ENCODE peak calls at places on chromosome 7, in four cellular contexts. One of them, this sample, is unnamed.

GRCh38 chr7:39910108-39910869 is 39.8 kb upstream of the CDK13 start:
- DNase-seq in naive thymus-derived CD8-positive, alpha-beta T cell: no peak
- DNase-seq in naive thymus-derived CD4-positive, alpha-beta T cell: no peak
- DNase-seq in activated CD4-positive, alpha-beta memory T cell treated with anti-CD3 and anti-CD28 coated beads for 36 hours: no peak
- DNase-seq in this sample: no peak

GRCh38 chr7:2554654-2555053 is 670 bp downstream of the BRAT1 start:
- DNase-seq in naive thymus-derived CD8-positive, alpha-beta T cell: no peak
- DNase-seq in naive thymus-derived CD4-positive, alpha-beta T cell: no peak
- DNase-seq in activated CD4-positive, alpha-beta memory T cell treated with anti-CD3 and anti-CD28 coated beads for 36 hours: no peak
- DNase-seq in this sample: no peak

GRCh38 chr7:155188357-155188756 is 109.3 kb upstream of the INSIG1 start:
- DNase-seq in naive thymus-derived CD8-positive, alpha-beta T cell: no peak
- DNase-seq in naive thymus-derived CD4-positive, alpha-beta T cell: no peak
- DNase-seq in activated CD4-positive, alpha-beta memory T cell treated with anti-CD3 and anti-CD28 coated beads for 36 hours: no peak
- DNase-seq in this sample: no peak

GRCh38 chr7:82017334-82017943 is 247.6 kb upstream of the HGF start:
- DNase-seq in naive thymus-derived CD8-positive, alpha-beta T cell: no peak
- DNase-seq in naive thymus-derived CD4-positive, alpha-beta T cell: no peak
- DNase-seq in activated CD4-positive, alpha-beta memory T cell treated with anti-CD3 and anti-CD28 coated beads for 36 hours: no peak
- DNase-seq in this sample: no peak

GRCh38 chr7:111676811-111677210 is 114.5 kb upstream of the IMMP2L start:
- DNase-seq in naive thymus-derived CD8-positive, alpha-beta T cell: no peak
- DNase-seq in naive thymus-derived CD4-positive, alpha-beta T cell: no peak
- DNase-seq in activated CD4-positive, alpha-beta memory T cell treated with anti-CD3 and anti-CD28 coated beads for 36 hours: no peak
- DNase-seq in this sample: no peak

GRCh38 chr7:85328599-85328998 is 141.7 kb upstream of the SEMA3D start:
- DNase-seq in naive thymus-derived CD8-positive, alpha-beta T cell: no peak
- DNase-seq in naive thymus-derived CD4-positive, alpha-beta T cell: no peak
- DNase-seq in activated CD4-positive, alpha-beta memory T cell treated with anti-CD3 and anti-CD28 coated beads for 36 hours: no peak
- DNase-seq in this sample: no peak

GRCh38 chr7:40673285-40673684 is 538.5 kb downstream of the SUGCT start:
- DNase-seq in naive thymus-derived CD8-positive, alpha-beta T cell: no peak
- DNase-seq in naive thymus-derived CD4-positive, alpha-beta T cell: no peak
- DNase-seq in activated CD4-positive, alpha-beta memory T cell treated with anti-CD3 and anti-CD28 coated beads for 36 hours: no peak
- DNase-seq in this sample: no peak

GRCh38 chr7:2601907-2602735 is 29.7 kb upstream of the TTYH3 start:
- DNase-seq in naive thymus-derived CD8-positive, alpha-beta T cell: no peak
- DNase-seq in naive thymus-derived CD4-positive, alpha-beta T cell: no peak
- DNase-seq in activated CD4-positive, alpha-beta memory T cell treated with anti-CD3 and anti-CD28 coated beads for 36 hours: no peak
- DNase-seq in this sample: no peak

GRCh38 chr7:124992881-124993562 is 63.4 kb upstream of the POT1 start:
- DNase-seq in naive thymus-derived CD8-positive, alpha-beta T cell: no peak
- DNase-seq in naive thymus-derived CD4-positive, alpha-beta T cell: no peak
- DNase-seq in activated CD4-positive, alpha-beta memory T cell treated with anti-CD3 and anti-CD28 coated beads for 36 hours: no peak
- DNase-seq in this sample: no peak

GRCh38 chr7:102450242-102450641 is 14.4 kb downstream of the ALKBH4 start:
- DNase-seq in naive thymus-derived CD8-positive, alpha-beta T cell: peak
- DNase-seq in naive thymus-derived CD4-positive, alpha-beta T cell: peak
- DNase-seq in activated CD4-positive, alpha-beta memory T cell treated with anti-CD3 and anti-CD28 coated beads for 36 hours: peak
- DNase-seq in this sample: peak

GRCh38 chr7:33686001-33686591 is 219.2 kb upstream of the BMPER start:
- DNase-seq in naive thymus-derived CD8-positive, alpha-beta T cell: no peak
- DNase-seq in naive thymus-derived CD4-positive, alpha-beta T cell: no peak
- DNase-seq in activated CD4-positive, alpha-beta memory T cell treated with anti-CD3 and anti-CD28 coated beads for 36 hours: no peak
- DNase-seq in this sample: no peak

GRCh38 chr7:96718107-96719003 is 8.7 kb upstream of the SEM1 start:
- DNase-seq in naive thymus-derived CD8-positive, alpha-beta T cell: no peak
- DNase-seq in naive thymus-derived CD4-positive, alpha-beta T cell: no peak
- DNase-seq in activated CD4-positive, alpha-beta memory T cell treated with anti-CD3 and anti-CD28 coated beads for 36 hours: no peak
- DNase-seq in this sample: no peak

GRCh38 chr7:96183163-96183562 is 138.7 kb downstream of the SLC25A13 start:
- DNase-seq in naive thymus-derived CD8-positive, alpha-beta T cell: no peak
- DNase-seq in naive thymus-derived CD4-positive, alpha-beta T cell: no peak
- DNase-seq in activated CD4-positive, alpha-beta memory T cell treated with anti-CD3 and anti-CD28 coated beads for 36 hours: no peak
- DNase-seq in this sample: no peak

GRCh38 chr7:105849122-105849855 is 27.1 kb downstream of the ATXN7L1 start:
- DNase-seq in naive thymus-derived CD8-positive, alpha-beta T cell: peak
- DNase-seq in naive thymus-derived CD4-positive, alpha-beta T cell: peak
- DNase-seq in activated CD4-positive, alpha-beta memory T cell treated with anti-CD3 and anti-CD28 coated beads for 36 hours: peak
- DNase-seq in this sample: peak

GRCh38 chr7:101902680-101903504 is 85.5 kb downstream of the CUX1 start:
- DNase-seq in naive thymus-derived CD8-positive, alpha-beta T cell: no peak
- DNase-seq in naive thymus-derived CD4-positive, alpha-beta T cell: no peak
- DNase-seq in activated CD4-positive, alpha-beta memory T cell treated with anti-CD3 and anti-CD28 coated beads for 36 hours: no peak
- DNase-seq in this sample: no peak

GRCh38 chr7:156684251-156684650 is 43.7 kb downstream of the RNF32 start:
- DNase-seq in naive thymus-derived CD8-positive, alpha-beta T cell: no peak
- DNase-seq in naive thymus-derived CD4-positive, alpha-beta T cell: no peak
- DNase-seq in activated CD4-positive, alpha-beta memory T cell treated with anti-CD3 and anti-CD28 coated beads for 36 hours: no peak
- DNase-seq in this sample: no peak

GRCh38 chr7:116364469-116364868 is 135.1 kb upstream of the CAV2 start:
- DNase-seq in naive thymus-derived CD8-positive, alpha-beta T cell: no peak
- DNase-seq in naive thymus-derived CD4-positive, alpha-beta T cell: no peak
- DNase-seq in activated CD4-positive, alpha-beta memory T cell treated with anti-CD3 and anti-CD28 coated beads for 36 hours: no peak
- DNase-seq in this sample: no peak

GRCh38 chr7:14321947-14322346 is 332.5 kb upstream of the ETV1 start:
- DNase-seq in naive thymus-derived CD8-positive, alpha-beta T cell: no peak
- DNase-seq in naive thymus-derived CD4-positive, alpha-beta T cell: no peak
- DNase-seq in activated CD4-positive, alpha-beta memory T cell treated with anti-CD3 and anti-CD28 coated beads for 36 hours: no peak
- DNase-seq in this sample: no peak

GRCh38 chr7:47190462-47190861 is 391.4 kb downstream of the TNS3 start:
- DNase-seq in naive thymus-derived CD8-positive, alpha-beta T cell: no peak
- DNase-seq in naive thymus-derived CD4-positive, alpha-beta T cell: no peak
- DNase-seq in activated CD4-positive, alpha-beta memory T cell treated with anti-CD3 and anti-CD28 coated beads for 36 hours: no peak
- DNase-seq in this sample: no peak

GRCh38 chr7:51198654-51199053 is 118.0 kb downstream of the COBL start:
- DNase-seq in naive thymus-derived CD8-positive, alpha-beta T cell: no peak
- DNase-seq in naive thymus-derived CD4-positive, alpha-beta T cell: no peak
- DNase-seq in activated CD4-positive, alpha-beta memory T cell treated with anti-CD3 and anti-CD28 coated beads for 36 hours: no peak
- DNase-seq in this sample: no peak

GRCh38 chr7:50712527-50713356 is 70.0 kb downstream of the GRB10 start:
- DNase-seq in naive thymus-derived CD8-positive, alpha-beta T cell: no peak
- DNase-seq in naive thymus-derived CD4-positive, alpha-beta T cell: no peak
- DNase-seq in activated CD4-positive, alpha-beta memory T cell treated with anti-CD3 and anti-CD28 coated beads for 36 hours: no peak
- DNase-seq in this sample: no peak

GRCh38 chr7:149423441-149423970 is 37.4 kb downstream of the ZNF777 start:
- DNase-seq in naive thymus-derived CD8-positive, alpha-beta T cell: no peak
- DNase-seq in naive thymus-derived CD4-positive, alpha-beta T cell: no peak
- DNase-seq in activated CD4-positive, alpha-beta memory T cell treated with anti-CD3 and anti-CD28 coated beads for 36 hours: no peak
- DNase-seq in this sample: no peak

GRCh38 chr7:73890541-73891147 is 29.7 kb downstream of the TMEM270 start:
- DNase-seq in naive thymus-derived CD8-positive, alpha-beta T cell: no peak
- DNase-seq in naive thymus-derived CD4-positive, alpha-beta T cell: no peak
- DNase-seq in activated CD4-positive, alpha-beta memory T cell treated with anti-CD3 and anti-CD28 coated beads for 36 hours: no peak
- DNase-seq in this sample: no peak